ENCODE peak calls at places on chromosomes 13 and 19, in four cellular contexts. One of them, this sample, is unnamed.

GRCh38 chr13:36360863-36361262 is 14.7 kb upstream of the SPART start:
- DNase-seq in aorta: no peak
- DNase-seq in naive thymus-derived CD4-positive, alpha-beta T cell: no peak
- DNase-seq in foreskin fibroblast: no peak
- DNase-seq in this sample: no peak

GRCh38 chr13:52450012-52450792 is at the start of gene VPS36:
- DNase-seq in aorta: peak; percentile 99
- DNase-seq in naive thymus-derived CD4-positive, alpha-beta T cell: peak; percentile 99
- DNase-seq in foreskin fibroblast: peak; percentile 92
- DNase-seq in this sample: peak; percentile 99

GRCh38 chr13:50914301-50914700 is 4.7 kb downstream of the RNASEH2B start:
- DNase-seq in aorta: no peak
- DNase-seq in naive thymus-derived CD4-positive, alpha-beta T cell: no peak
- DNase-seq in foreskin fibroblast: no peak
- DNase-seq in this sample: no peak

GRCh38 chr13:40776681-40777165 is 5.7 kb upstream of the MRPS31 start:
- DNase-seq in aorta: no peak
- DNase-seq in naive thymus-derived CD4-positive, alpha-beta T cell: peak; percentile 68
- DNase-seq in foreskin fibroblast: no peak
- DNase-seq in this sample: no peak

GRCh38 chr19:47608908-47609879 is at the start of gene BICRA:
- DNase-seq in aorta: peak; percentile 94
- DNase-seq in naive thymus-derived CD4-positive, alpha-beta T cell: peak; percentile 82
- DNase-seq in foreskin fibroblast: peak; percentile 74
- DNase-seq in this sample: peak; percentile 90

GRCh38 chr13:100674363-100674847 is at the start of gene TMTC4:
- DNase-seq in aorta: no peak
- DNase-seq in naive thymus-derived CD4-positive, alpha-beta T cell: no peak
- DNase-seq in foreskin fibroblast: no peak
- DNase-seq in this sample: no peak

GRCh38 chr13:110645750-110646149 is 30.4 kb downstream of the NAXD start:
- DNase-seq in aorta: no peak
- DNase-seq in naive thymus-derived CD4-positive, alpha-beta T cell: no peak
- DNase-seq in foreskin fibroblast: no peak
- DNase-seq in this sample: no peak

GRCh38 chr19:45275370-45275971 is 24.4 kb downstream of the MARK4 start:
- DNase-seq in aorta: no peak
- DNase-seq in naive thymus-derived CD4-positive, alpha-beta T cell: no peak
- DNase-seq in foreskin fibroblast: no peak
- DNase-seq in this sample: no peak

GRCh38 chr19:5122671-5123409 is 153.9 kb downstream of the KDM4B start:
- DNase-seq in aorta: no peak
- DNase-seq in naive thymus-derived CD4-positive, alpha-beta T cell: no peak
- DNase-seq in foreskin fibroblast: no peak
- DNase-seq in this sample: no peak

GRCh38 chr13:21124853-21125252 is 51.5 kb downstream of the SKA3 start:
- DNase-seq in aorta: no peak
- DNase-seq in naive thymus-derived CD4-positive, alpha-beta T cell: no peak
- DNase-seq in foreskin fibroblast: peak; percentile 44
- DNase-seq in this sample: no peak

GRCh38 chr19:46069841-46070341 is 29.1 kb upstream of the IGFL4 start:
- DNase-seq in aorta: no peak
- DNase-seq in naive thymus-derived CD4-positive, alpha-beta T cell: no peak
- DNase-seq in foreskin fibroblast: peak; percentile 88
- DNase-seq in this sample: no peak

GRCh38 chr13:102812616-102813287 is 13.8 kb downstream of the BIVM start:
- DNase-seq in aorta: no peak
- DNase-seq in naive thymus-derived CD4-positive, alpha-beta T cell: no peak
- DNase-seq in foreskin fibroblast: no peak
- DNase-seq in this sample: no peak

GRCh38 chr19:46579286-46579944 is 21.7 kb upstream of the CALM3 start:
- DNase-seq in aorta: no peak
- DNase-seq in naive thymus-derived CD4-positive, alpha-beta T cell: no peak
- DNase-seq in foreskin fibroblast: no peak
- DNase-seq in this sample: no peak

GRCh38 chr13:44848956-44849748 is 140.1 kb downstream of the NUFIP1 start:
- DNase-seq in aorta: no peak
- DNase-seq in naive thymus-derived CD4-positive, alpha-beta T cell: no peak
- DNase-seq in foreskin fibroblast: no peak
- DNase-seq in this sample: no peak

GRCh38 chr13:37656247-37656940 is 57.8 kb upstream of the POSTN start:
- DNase-seq in aorta: no peak
- DNase-seq in naive thymus-derived CD4-positive, alpha-beta T cell: no peak
- DNase-seq in foreskin fibroblast: peak; percentile 95
- DNase-seq in this sample: no peak

GRCh38 chr13:44317752-44318550 is 55.7 kb upstream of the SERP2 start:
- DNase-seq in aorta: no peak
- DNase-seq in naive thymus-derived CD4-positive, alpha-beta T cell: no peak
- DNase-seq in foreskin fibroblast: peak; percentile 43
- DNase-seq in this sample: no peak

This sample was measured in Right ventricle myocardium superior.